ENCODE peak calls at places on chromosomes 13 and 19, in five cellular contexts. F is neuronal stem cell, G is trophoblast cell, H is mesenchymal stem cell, Y is H1. D is an unnamed sample.

GRCh38 chr19:20151617-20152145 is 15.3 kb upstream of the ZNF486 start:
- DNase-seq in Y (no peak), F (peak), G (peak), H (no peak), D (peak)

GRCh38 chr13:111344471-111345191 is 24.2 kb downstream of the TEX29 start:
- DNase-seq in G (peak), F (peak), Y (peak), H (peak), D (peak)

GRCh38 chr19:50494186-50495019 is 16.6 kb downstream of the JOSD2 start:
- DNase-seq in F (no peak), H (no peak), Y (no peak), G (no peak), D (peak)

GRCh38 chr13:28171266-28171665 is 32.9 kb downstream of the PAN3 start:
- DNase-seq in G (no peak), F (no peak), H (no peak), Y (no peak), D (no peak)

GRCh38 chr19:51097166-51097736 is 11.0 kb downstream of the CTU1 start:
- DNase-seq in Y (no peak), F (peak), G (peak), H (peak), D (peak)

GRCh38 chr13:40206241-40207109 is 460.0 kb downstream of the FOXO1 start:
- DNase-seq in G (no peak), H (no peak), F (no peak), Y (no peak), D (no peak)

GRCh38 chr19:3606690-3607289 is at the start of gene TBXA2R:
- DNase-seq in Y (no peak), H (peak), F (no peak), G (peak), D (peak)

GRCh38 chr13:41470187-41470586 is 12.8 kb downstream of the RGCC start:
- DNase-seq in F (no peak), H (no peak), Y (no peak), G (peak), D (no peak)

GRCh38 chr19:49691243-49692101 is 556 bp downstream of the CPT1C start:
- DNase-seq in F (peak), H (peak), G (peak), Y (no peak), D (peak)

GRCh38 chr19:32396046-32396652 is 9.4 kb upstream of the DPY19L3 start:
- DNase-seq in Y (no peak), G (peak), F (no peak), H (no peak), D (no peak)

GRCh38 chr13:37615271-37615670 is 16.7 kb upstream of the POSTN start:
- DNase-seq in G (no peak), H (no peak), F (no peak), Y (no peak), D (no peak)

GRCh38 chr13:27487776-27488175 is 37.4 kb upstream of the MTIF3 start:
- DNase-seq in F (no peak), H (no peak), Y (no peak), G (no peak), D (no peak)

GRCh38 chr13:43760257-43760656 is 26.5 kb downstream of the ENOX1 start:
- DNase-seq in Y (no peak), H (no peak), G (no peak), F (no peak), D (no peak)

GRCh38 chr13:24624363-24624762 is 55.8 kb upstream of the ATP12A start:
- DNase-seq in G (no peak), F (no peak), Y (no peak), H (no peak), D (no peak)

GRCh38 chr19:6021878-6022569 is 44.1 kb upstream of the RANBP3 start:
- DNase-seq in G (peak), Y (peak), F (peak), H (peak), D (peak)

GRCh38 chr13:50450279-50450678 is 393.2 kb downstream of the DLEU7 start:
- DNase-seq in G (no peak), Y (no peak), H (no peak), F (no peak), D (no peak)

GRCh38 chr13:24012648-24013047 is 115.3 kb upstream of the C1QTNF9B start:
- DNase-seq in Y (no peak), F (no peak), H (no peak), G (no peak), D (no peak)

GRCh38 chr19:43476606-43477005 is 11.2 kb upstream of the LYPD3 start:
- DNase-seq in H (peak), G (peak), F (no peak), Y (no peak), D (no peak)

GRCh38 chr13:41613471-41613870 is 156.1 kb downstream of the RGCC start:
- DNase-seq in F (no peak), G (peak), Y (no peak), H (peak), D (no peak)

GRCh38 chr13:27194895-27195764 is 23.5 kb upstream of the USP12 start:
- DNase-seq in H (peak), Y (no peak), G (peak), F (peak), D (peak)

GRCh38 chr19:49908480-49909420 is 12.1 kb upstream of the IL4I1 start:
- DNase-seq in G (no peak), Y (no peak), H (no peak), F (no peak), D (no peak)

GRCh38 chr13:43200307-43200706 is 176.9 kb downstream of the DNAJC15 start:
- DNase-seq in H (no peak), Y (no peak), F (no peak), G (no peak), D (no peak)

GRCh38 chr19:47582320-47582909 is 9.5 kb upstream of the ZNF541 start:
- DNase-seq in G (no peak), Y (no peak), F (no peak), H (peak), D (no peak)

GRCh38 chr13:72805663-72806341 is 23.9 kb downstream of the PIBF1 start:
- DNase-seq in G (peak), F (no peak), H (peak), Y (no peak), D (no peak)

GRCh38 chr19:16624236-16624635 is 3.8 kb downstream of the MED26 start:
- DNase-seq in G (no peak), F (no peak), H (no peak), Y (no peak), D (no peak)

GRCh38 chr13:80047406-80047805 is 293.5 kb downstream of the SPRY2 start:
- DNase-seq in G (no peak), F (no peak), Y (no peak), H (peak), D (no peak)

GRCh38 chr19:57141699-57142098 is 3.3 kb downstream of the ZIM3 start:
- DNase-seq in G (no peak), Y (no peak), H (no peak), F (no peak), D (no peak)

GRCh38 chr13:21738636-21739035 is 67.8 kb downstream of the FGF9 start:
- DNase-seq in H (no peak), F (no peak), G (no peak), Y (no peak), D (no peak)
- H2BK120ac ChIP-seq in H (no peak), F (no peak), G (no peak), Y (no peak), D (no peak)

GRCh38 chr19:28864577-28865042 is 348.3 kb downstream of the UQCRFS1 start:
- DNase-seq in H (no peak), Y (no peak), G (no peak), F (no peak), D (no peak)

GRCh38 chr19:28862238-28862637 is 350.7 kb downstream of the UQCRFS1 start:
- DNase-seq in G (peak), H (no peak), Y (no peak), F (no peak), D (no peak)

GRCh38 chr19:28867978-28868377 is 345.0 kb downstream of the UQCRFS1 start:
- DNase-seq in F (no peak), Y (no peak), G (no peak), H (no peak), D (no peak)

GRCh38 chr19:28859811-28860210 is 353.1 kb downstream of the UQCRFS1 start:
- DNase-seq in F (no peak), G (no peak), H (no peak), Y (no peak), D (no peak)

GRCh38 chr19:28864024-28864503 is 348.9 kb downstream of the UQCRFS1 start:
- DNase-seq in Y (no peak), G (no peak), F (no peak), H (no peak), D (no peak)
- H2BK12ac ChIP-seq in Y (peak), G (no peak), F (no peak), H (no peak), D (no peak)

GRCh38 chr19:46155237-46155636 is 7.2 kb downstream of the IGFL2 start:
- DNase-seq in Y (no peak), G (no peak), H (no peak), F (no peak), D (no peak)
- H2BK120ac ChIP-seq in Y (no peak), G (no peak), H (no peak), F (no peak), D (no peak)

DNA sequence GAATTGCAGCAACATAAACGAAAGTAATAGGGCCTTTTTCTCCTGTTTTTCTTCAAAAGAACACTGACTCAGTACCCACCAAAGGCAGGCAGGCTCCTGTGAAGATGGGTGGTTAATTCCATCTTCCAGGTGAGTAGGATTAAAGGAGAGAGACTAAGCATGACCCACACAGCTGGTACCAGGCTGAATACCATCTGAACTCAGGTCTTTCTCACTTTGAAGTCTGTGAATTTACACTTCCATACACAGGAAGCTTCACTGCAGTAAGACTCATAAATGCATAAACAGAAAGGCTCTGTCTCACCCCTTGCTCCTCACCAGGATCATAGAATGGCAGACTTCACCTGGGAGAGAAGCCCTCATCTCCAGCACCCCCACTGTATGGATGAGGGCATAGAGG is 194.6 kb downstream of the KLF12 start:
- DNase-seq in F (no peak), H (no peak), G (no peak), Y (no peak), D (no peak)
- H2BK12ac ChIP-seq in F (no peak), H (no peak), G (no peak), Y (no peak), D (no peak)

GRCh38 chr19:2150794-2151338 is 500 bp downstream of the AP3D1 start:
- DNase-seq in H (peak), G (no peak), F (no peak), Y (no peak), D (no peak)

GRCh38 chr19:2149980-2150793 is 1.2 kb downstream of the AP3D1 start:
- DNase-seq in Y (no peak), H (peak), G (peak), F (no peak), D (no peak)

GRCh38 chr19:2154587-2155075 is 3.3 kb upstream of the AP3D1 start:
- DNase-seq in G (peak), F (no peak), H (no peak), Y (no peak), D (no peak)

GRCh38 chr19:2148482-2149135 is 2.8 kb downstream of the AP3D1 start:
- DNase-seq in H (no peak), Y (no peak), F (no peak), G (no peak), D (no peak)

GRCh38 chr19:2151339-2152229 is at the start of gene AP3D1:
- DNase-seq in F (peak), G (peak), Y (peak), H (peak), D (peak)
- H2BK120ac ChIP-seq in F (peak), G (peak), Y (no peak), H (peak), D (no peak)

GRCh38 chr19:38324431-38324830 is 4.8 kb downstream of the KCNK6 start:
- DNase-seq in F (no peak), G (peak), H (no peak), Y (no peak), D (no peak)
- H2BK12ac ChIP-seq in F (no peak), G (no peak), H (no peak), Y (no peak), D (no peak)

D was measured in H9.